ENCODE peak calls at places on chromosomes 6 and 20, in four cellular contexts. One of them, this sample, is unnamed.

GRCh38 chr20:17680128-17680835 is 1.8 kb downstream of the RRBP1 start:
- DNase-seq in iris pigment epithelial cell: peak; percentile 75
- DNase-seq in left ventricle myocardium inferior: peak; percentile 43
- DNase-seq in left ventricle myocardium superior: peak; percentile 64
- DNase-seq in this sample: peak; percentile 63

GRCh38 chr20:45340951-45341350 is 7.3 kb downstream of the SDC4 start:
- DNase-seq in left ventricle myocardium superior: no peak
- DNase-seq in left ventricle myocardium inferior: no peak
- DNase-seq in iris pigment epithelial cell: no peak
- DNase-seq in this sample: no peak

GRCh38 chr20:50281831-50282591 is 91.4 kb downstream of the CEBPB start:
- DNase-seq in iris pigment epithelial cell: no peak
- DNase-seq in left ventricle myocardium inferior: no peak
- DNase-seq in left ventricle myocardium superior: no peak
- DNase-seq in this sample: no peak

GRCh38 chr6:75498862-75499261 is 5.3 kb upstream of the FILIP1 start:
- DNase-seq in left ventricle myocardium superior: no peak
- DNase-seq in iris pigment epithelial cell: no peak
- DNase-seq in left ventricle myocardium inferior: no peak
- DNase-seq in this sample: no peak

GRCh38 chr6:113102761-113103160 is 754.4 kb upstream of the MARCKS start:
- DNase-seq in iris pigment epithelial cell: peak; percentile 74
- DNase-seq in left ventricle myocardium superior: no peak
- DNase-seq in left ventricle myocardium inferior: no peak
- DNase-seq in this sample: no peak

GRCh38 chr6:36130672-36131516 is 581 bp downstream of the MAPK13 start:
- DNase-seq in iris pigment epithelial cell: peak; percentile 18
- DNase-seq in left ventricle myocardium superior: peak; percentile 56
- DNase-seq in left ventricle myocardium inferior: no peak
- DNase-seq in this sample: peak; percentile 76

GRCh38 chr6:27772261-27773001 is 139.8 kb downstream of the OR2B2 start:
- DNase-seq in iris pigment epithelial cell: peak; percentile 93
- DNase-seq in left ventricle myocardium superior: peak; percentile 91
- DNase-seq in left ventricle myocardium inferior: peak; percentile 84
- DNase-seq in this sample: peak; percentile 76

GRCh38 chr6:111803804-111804203 is 69.4 kb downstream of the FYN start:
- DNase-seq in left ventricle myocardium inferior: no peak
- DNase-seq in left ventricle myocardium superior: no peak
- DNase-seq in iris pigment epithelial cell: peak; percentile 88
- DNase-seq in this sample: no peak

GRCh38 chr6:43833223-43833995 is 63.4 kb downstream of the VEGFA start:
- DNase-seq in left ventricle myocardium superior: no peak
- DNase-seq in iris pigment epithelial cell: peak; percentile 62
- DNase-seq in left ventricle myocardium inferior: no peak
- DNase-seq in this sample: no peak

GRCh38 chr20:21251278-21251677 is 51.9 kb upstream of the XRN2 start:
- DNase-seq in left ventricle myocardium superior: no peak
- DNase-seq in iris pigment epithelial cell: peak; percentile 16
- DNase-seq in left ventricle myocardium inferior: no peak
- DNase-seq in this sample: no peak

GRCh38 chr20:54438166-54438565 is 37.2 kb upstream of the DOK5 start:
- DNase-seq in left ventricle myocardium inferior: no peak
- DNase-seq in iris pigment epithelial cell: no peak
- DNase-seq in left ventricle myocardium superior: no peak
- DNase-seq in this sample: no peak

GRCh38 chr20:12729326-12729725 is 279.4 kb upstream of the SPTLC3 start:
- DNase-seq in left ventricle myocardium inferior: no peak
- DNase-seq in iris pigment epithelial cell: no peak
- DNase-seq in left ventricle myocardium superior: no peak
- DNase-seq in this sample: no peak

GRCh38 chr20:9218412-9219001 is 149.6 kb downstream of the PLCB4 start:
- DNase-seq in left ventricle myocardium superior: no peak
- DNase-seq in iris pigment epithelial cell: peak; percentile 39
- DNase-seq in left ventricle myocardium inferior: no peak
- DNase-seq in this sample: no peak

GRCh38 chr6:17427617-17428016 is 34.2 kb downstream of the CAP2 start:
- DNase-seq in iris pigment epithelial cell: no peak
- DNase-seq in left ventricle myocardium inferior: no peak
- DNase-seq in left ventricle myocardium superior: no peak
- DNase-seq in this sample: no peak

GRCh38 chr20:61959301-61959700 is 106.4 kb downstream of the TAF4 start:
- DNase-seq in left ventricle myocardium inferior: no peak
- DNase-seq in iris pigment epithelial cell: peak; percentile 15
- DNase-seq in left ventricle myocardium superior: no peak
- DNase-seq in this sample: peak; percentile 7

GRCh38 chr20:48431635-48432034 is 396.2 kb downstream of the PREX1 start:
- DNase-seq in left ventricle myocardium inferior: no peak
- DNase-seq in left ventricle myocardium superior: no peak
- DNase-seq in iris pigment epithelial cell: no peak
- DNase-seq in this sample: no peak

GRCh38 chr6:150857062-150857905 is 8.2 kb upstream of the MTHFD1L start:
- DNase-seq in iris pigment epithelial cell: peak; percentile 99
- DNase-seq in left ventricle myocardium inferior: no peak
- DNase-seq in left ventricle myocardium superior: no peak
- DNase-seq in this sample: no peak

GRCh38 chr20:11459090-11459877 is 458.4 kb upstream of the BTBD3 start:
- DNase-seq in iris pigment epithelial cell: peak; percentile 42
- DNase-seq in left ventricle myocardium inferior: no peak
- DNase-seq in left ventricle myocardium superior: no peak
- DNase-seq in this sample: no peak

GRCh38 chr6:70234561-70235236 is 68.2 kb downstream of the COL9A1 start:
- DNase-seq in left ventricle myocardium superior: no peak
- DNase-seq in iris pigment epithelial cell: no peak
- DNase-seq in left ventricle myocardium inferior: no peak
- DNase-seq in this sample: no peak

This sample was measured in heart left ventricle.